ENCODE peak calls at places on chromosomes 3 and 15, in four cellular contexts. Y, Q, W and G are unnamed samples. For H3K4me1, the result is how much of the 10 kb centered on the place peaks cover.

GRCh38 chr3:98986073-98986472 is 84.6 kb upstream of the DCBLD2 start:
- DNase-seq in Q (no peak), W (peak), Y (no peak), G (peak)

GRCh38 chr15:100721758-100722550 is 119.6 kb downstream of the ASB7 start:
- DNase-seq in Y (no peak), W (peak), Q (no peak), G (peak)

GRCh38 chr15:91465696-91466095 is 365.6 kb downstream of the SV2B start:
- DNase-seq in W (no peak), Q (no peak), Y (no peak), G (no peak)

GRCh38 chr15:72809329-72809728 is 25.8 kb upstream of the ADPGK start:
- DNase-seq in W (no peak), Y (no peak), Q (no peak), G (no peak)

GRCh38 chr3:178436773-178437172 is 99.5 kb upstream of the KCNMB2 start:
- DNase-seq in W (no peak), Q (no peak), Y (no peak), G (peak)

GRCh38 chr3:64484289-64484992 is 203.4 kb downstream of the ADAMTS9 start:
- DNase-seq in Y (peak), Q (peak), W (peak), G (peak)

GRCh38 chr15:56759450-56759845 is 26.1 kb upstream of the ZNF280D start:
- DNase-seq in Y (no peak), Q (no peak), W (no peak), G (peak)

GRCh38 chr3:21942328-21942727 is 191.3 kb upstream of the ZNF385D start:
- DNase-seq in W (no peak), Q (no peak), Y (no peak), G (peak)

GRCh38 chr15:63372753-63373152 is 8.9 kb downstream of the CA12 start:
- DNase-seq in Y (no peak), Q (no peak), W (no peak), G (peak)

GRCh38 chr3:18007980-18008379 is 265.5 kb upstream of the TBC1D5 start:
- DNase-seq in Y (no peak), Q (no peak), W (no peak), G (peak)

DNA sequence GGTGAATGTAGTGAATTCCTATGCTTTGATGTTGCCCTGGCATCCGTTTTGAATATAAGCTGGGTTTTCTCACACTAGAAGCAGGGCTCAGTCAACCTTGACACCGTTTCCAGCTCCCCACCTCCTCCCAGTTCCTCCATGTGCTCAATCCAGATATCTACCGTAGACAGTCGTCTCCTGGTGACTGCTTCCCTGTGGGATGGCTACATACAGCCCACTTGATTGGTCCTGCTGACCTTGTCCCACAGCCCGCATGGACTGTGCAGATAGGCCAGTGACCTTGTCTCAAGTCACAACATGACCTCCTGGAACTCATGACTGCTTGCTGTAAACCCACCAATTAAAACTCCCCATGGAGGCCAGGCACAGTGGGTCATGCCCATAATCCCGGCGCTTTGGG is 8.1 kb downstream of the SEMA7A start:
- DNase-seq in Q (no peak), Y (no peak), W (no peak), G (no peak)
- H3K4me1 ChIP-seq in Q (half or more), Y (under half), W (under half), G (half or more)

DNA sequence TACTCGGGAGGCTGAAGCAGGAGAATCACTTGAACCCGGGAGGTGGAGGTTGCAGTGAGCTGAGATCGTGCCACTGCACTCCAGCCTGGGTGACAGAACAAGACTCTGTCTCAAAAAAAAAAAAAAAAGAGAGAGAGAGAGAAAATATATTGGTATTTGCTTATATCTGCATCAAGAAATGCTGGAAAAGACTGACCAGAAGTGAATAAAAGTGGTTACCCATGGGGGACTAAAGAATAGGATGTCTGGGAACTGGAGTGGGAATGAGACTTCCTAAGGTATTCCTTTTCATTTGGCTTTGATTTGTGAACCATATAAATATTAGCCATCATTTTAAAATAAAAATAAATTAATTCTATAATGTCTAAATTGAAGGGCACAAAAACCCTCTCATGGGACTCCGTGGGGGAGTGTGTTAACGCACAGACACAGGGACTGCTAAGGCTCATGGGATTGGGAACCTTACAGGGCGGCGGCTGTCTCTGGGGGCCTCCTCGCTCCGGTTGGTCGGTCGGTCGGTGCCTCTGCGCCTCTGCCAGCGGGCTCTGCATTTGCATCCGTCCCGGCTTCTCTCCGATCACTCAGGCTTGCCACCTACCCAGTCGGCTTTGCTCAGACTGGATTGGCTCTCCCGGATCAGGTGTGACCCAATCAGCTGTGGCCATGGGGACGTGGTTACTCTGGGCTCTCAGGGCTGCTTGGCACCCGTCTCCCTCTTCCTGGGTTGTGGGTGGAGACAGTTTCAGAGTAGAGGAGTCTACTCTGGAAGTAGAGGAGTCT is 12.7 kb upstream of the TSPAN3 start:
- DNase-seq in Y (peak), Q (peak), W (peak), G (peak)
- H3K4me3 ChIP-seq in Y (no peak), Q (no peak), W (peak), G (peak)

DNA sequence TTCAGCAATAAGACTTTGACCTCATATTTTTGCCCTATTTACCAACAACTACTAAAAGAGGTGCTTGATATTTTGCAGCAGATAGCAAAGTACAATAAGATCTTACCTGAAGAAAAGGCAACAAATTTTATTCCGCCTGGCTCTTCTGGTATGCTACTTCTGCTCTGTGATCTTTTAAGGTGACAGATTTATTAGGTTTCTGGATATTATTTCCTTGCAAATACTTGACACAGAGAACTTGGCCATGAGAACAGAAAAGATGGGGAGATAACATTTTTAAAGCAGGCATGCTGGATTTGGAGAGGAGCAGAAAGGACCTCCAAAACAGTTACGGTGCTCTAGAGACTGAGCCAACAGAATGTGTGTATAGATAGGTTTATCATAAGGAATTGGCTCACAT is 86.7 kb upstream of the RNF7 start:
- DNase-seq in Y (no peak), W (no peak), Q (no peak), G (no peak)
- H3K4me1 ChIP-seq in Y (under half), W (under half), Q (under half), G (under half)

GRCh38 chr3:58107597-58107996 is 99.4 kb downstream of the FLNB start:
- DNase-seq in W (no peak), Y (no peak), Q (no peak), G (no peak)
- H3K4me3 ChIP-seq in W (no peak), Y (no peak), Q (no peak), G (no peak)

DNA sequence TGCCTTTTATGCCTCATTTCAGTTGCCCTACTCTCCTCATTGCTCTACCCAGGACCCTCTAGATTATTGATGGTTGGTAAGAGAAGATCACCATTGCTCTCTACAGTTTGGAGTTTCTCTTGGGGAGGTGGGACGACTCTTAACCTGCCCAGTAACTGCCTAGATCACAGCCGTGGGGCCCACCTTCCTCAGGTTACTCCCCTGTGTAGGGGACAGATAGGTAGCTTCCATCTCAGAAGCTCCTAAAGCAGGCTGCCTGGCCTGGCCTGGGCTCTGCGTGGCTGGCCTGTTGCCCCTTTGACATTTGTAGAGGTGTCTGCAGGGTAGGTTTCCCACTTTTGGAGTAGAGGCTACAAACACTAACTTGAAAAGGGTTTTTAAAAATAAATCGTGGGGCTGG is 42.7 kb downstream of the TRIM71 start:
- DNase-seq in Q (no peak), W (no peak), Y (no peak), G (no peak)
- H3K4me1 ChIP-seq in Q (under half), W (under half), Y (under half), G (under half)

DNA sequence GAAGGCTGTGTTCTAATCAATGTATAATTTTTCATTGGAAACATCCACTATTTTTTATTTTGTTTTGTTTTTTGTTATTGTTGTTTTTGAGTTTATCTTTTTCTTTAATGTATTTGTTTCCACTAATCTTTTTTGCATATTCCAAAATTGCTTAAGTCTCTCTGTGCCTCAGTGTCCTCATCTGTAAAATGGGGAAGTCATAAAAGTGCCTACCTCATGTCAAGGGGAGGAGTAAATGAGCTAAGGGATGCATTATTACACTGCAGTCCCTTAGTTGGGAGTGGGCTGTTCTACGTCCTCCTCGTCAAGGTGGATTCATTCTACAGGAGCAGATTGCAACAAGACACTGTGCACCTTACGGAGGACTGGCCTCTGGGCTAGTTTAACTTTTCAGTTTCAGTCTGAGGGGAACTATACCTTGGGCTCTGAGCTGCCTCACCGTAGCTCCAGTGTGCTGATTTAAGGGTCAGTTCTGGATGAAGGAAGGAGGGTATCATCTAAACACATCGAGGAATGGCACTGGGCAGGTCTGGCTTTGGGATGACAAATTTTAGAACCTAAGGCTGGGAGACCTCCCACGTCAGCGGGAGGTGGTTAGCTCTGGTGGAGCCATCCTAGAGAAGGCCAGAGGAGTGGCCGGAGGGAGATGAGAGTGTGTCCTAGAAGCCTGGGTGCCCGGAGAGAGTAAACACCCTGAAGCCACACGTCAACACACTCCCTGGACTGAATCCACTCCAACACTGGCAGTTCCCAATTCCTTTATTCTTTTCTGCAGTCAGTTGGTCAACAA is 5.1 kb upstream of the SRP14 start:
- DNase-seq in Y (no peak), W (no peak), Q (no peak), G (no peak)
- H3K4me3 ChIP-seq in Y (no peak), W (no peak), Q (no peak), G (no peak)

DNA sequence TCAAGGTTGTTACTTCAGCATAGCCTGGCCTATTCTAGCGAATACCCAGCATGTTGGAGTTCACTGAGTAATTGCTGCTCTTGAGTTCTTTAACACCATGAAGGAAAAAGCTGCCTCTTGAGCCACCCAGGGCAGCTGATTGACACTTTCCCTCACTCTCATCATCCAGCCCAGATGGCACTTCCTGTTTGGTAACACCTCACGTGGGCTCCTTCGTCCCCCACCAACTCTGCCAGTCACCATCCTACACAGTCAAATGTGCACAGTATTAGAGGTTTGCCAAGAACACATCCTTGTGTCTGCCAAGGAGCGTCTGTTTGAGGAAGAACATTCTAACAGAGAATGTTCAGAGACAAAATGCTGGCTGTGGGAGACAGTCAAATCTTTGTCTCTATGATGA is 266.3 kb downstream of the RPLP1 start:
- DNase-seq in Q (no peak), W (no peak), Y (no peak), G (no peak)
- H3K4me1 ChIP-seq in Q (under half), W (under half), Y (under half), G (under half)